ENCODE peak calls at places on chromosomes 2 and 18, in five cellular contexts. D, O, U, T and P are unnamed samples. For H3K9me3, the result is how much of the 10 kb centered on the place peaks cover.

GRCh38 chr2:15868186-15868585 is 72.2 kb upstream of the MYCN start:
- DNase-seq in D (no peak), O (no peak), U (no peak), T (no peak), P (no peak)

GRCh38 chr2:237437566-237437965 is 23.6 kb upstream of the COL6A3 start:
- DNase-seq in D (no peak), O (no peak), U (no peak), T (no peak), P (no peak)

GRCh38 chr2:27990030-27990590 is 99.6 kb downstream of the BABAM2 start:
- DNase-seq in D (no peak), O (no peak), U (no peak), T (no peak), P (no peak)

GRCh38 chr18:48292229-48292628 is 117.0 kb downstream of the ZBTB7C start:
- DNase-seq in D (no peak), O (no peak), U (no peak), T (no peak), P (no peak)

GRCh38 chr2:29519996-29520395 is 401.4 kb downstream of the ALK start:
- DNase-seq in D (no peak), O (no peak), U (no peak), T (no peak), P (no peak)

GRCh38 chr2:71190959-71191943 is 35.7 kb downstream of the PAIP2B start:
- DNase-seq in D (no peak), O (peak), U (peak), T (no peak), P (no peak)

GRCh38 chr18:37175727-37176126 is 346.8 kb downstream of the KIAA1328 start:
- DNase-seq in D (no peak), O (no peak), U (no peak), T (no peak), P (no peak)

GRCh38 chr2:202060218-202060617 is 12.8 kb upstream of the KIAA2012 start:
- DNase-seq in D (no peak), O (no peak), U (no peak), T (no peak), P (no peak)

GRCh38 chr2:85707304-85707703 is 13.1 kb downstream of the GNLY start:
- DNase-seq in D (peak), O (peak), U (no peak), T (no peak), P (no peak)

GRCh38 chr18:3914833-3915598 is 465.0 kb downstream of the TGIF1 start:
- DNase-seq in D (no peak), O (no peak), U (peak), T (no peak), P (no peak)

GRCh38 chr2:128271186-128271890 is 47.3 kb downstream of the HS6ST1 start:
- DNase-seq in D (no peak), O (no peak), U (no peak), T (no peak), P (no peak)

GRCh38 chr2:51151490-51152140 is 119.7 kb upstream of the NRXN1 start:
- DNase-seq in D (no peak), O (no peak), U (no peak), T (no peak), P (no peak)
- H3K9me3 ChIP-seq in D (under half), O (under half), U (under half), T (under half), P (under half)

GRCh38 chr2:219286436-219287115 is 7.4 kb downstream of the DNAJB2 start:
- DNase-seq in D (no peak), O (no peak), U (no peak), T (no peak), P (no peak)
- TF ChIP-seq POLR2A in D (no peak), O (no peak), U (no peak), T (no peak), P (no peak)

GRCh38 chr2:186009341-186009740 is 270.7 kb downstream of the FSIP2 start:
- DNase-seq in D (no peak), O (no peak), U (no peak), T (no peak), P (no peak)
- H3K9me3 ChIP-seq in D (under half), O (under half), U (under half), T (under half), P (under half)

GRCh38 chr2:208025037-208025813 is at the start of gene PLEKHM3:
- DNase-seq in D (peak), O (peak), U (peak), T (peak), P (peak)
- TF ChIP-seq POLR2A in D (peak), O (peak), U (no peak), T (peak), P (peak)

DNA sequence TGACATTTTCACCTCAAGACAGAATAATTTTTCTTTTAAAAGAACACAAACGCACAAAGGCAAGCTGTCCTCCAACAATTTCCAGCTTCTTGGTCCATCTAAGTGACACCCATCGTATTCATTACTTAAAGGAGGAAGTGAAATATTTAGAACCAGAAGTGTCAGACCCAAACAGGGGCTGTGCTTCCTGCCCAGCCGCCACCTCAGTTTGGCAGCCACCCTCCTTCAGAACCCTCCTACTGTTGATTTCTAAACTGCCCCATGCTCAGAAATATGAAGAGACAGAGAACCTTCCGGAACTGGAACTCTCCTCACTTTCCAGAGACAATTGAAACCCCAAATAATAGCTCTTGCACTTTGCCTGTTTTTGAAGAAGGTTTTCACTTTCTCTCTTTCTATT is 734.8 kb upstream of the SALL3 start:
- DNase-seq in D (no peak), O (no peak), U (no peak), T (no peak), P (no peak)
- H3K9me3 ChIP-seq in D (under half), O (under half), U (under half), T (under half), P (under half)

GRCh38 chr2:174342600-174343342 is 8.0 kb downstream of the SP9 start:
- DNase-seq in D (no peak), O (no peak), U (no peak), T (no peak), P (no peak)
- TF ChIP-seq POLR2A in D (no peak), O (no peak), U (no peak), T (no peak), P (no peak)